ENCODE peak calls at places on chromosomes 7 and 10, in seven cellular contexts. One of them, this sample, is unnamed.

GRCh38 chr10:114767101-114767588 is 54.4 kb upstream of the FHIP2A start:
- DNase-seq in stimulated activated CD8-positive, alpha-beta memory T cell treated with anti-CD3 and anti-CD28 coated beads, Interleukin-7, amount 100 ng/mL, for 48 hours: no peak
- DNase-seq in foreskin fibroblast: peak
- DNase-seq in ELR: peak
- DNase-seq in uterus: no peak
- DNase-seq in naive thymus-derived CD4-positive, alpha-beta T cell: no peak
- DNase-seq in stimulated activated CD4-positive, alpha-beta T cell treated with anti-CD3 and anti-CD28 coated beads, TNF-alpha, amount 100 ng/mL, for 1 hour: no peak
- DNase-seq in this sample: peak

GRCh38 chr7:152076324-152076821 is 50.9 kb downstream of the GALNT11 start:
- DNase-seq in stimulated activated CD8-positive, alpha-beta memory T cell treated with anti-CD3 and anti-CD28 coated beads, Interleukin-7, amount 100 ng/mL, for 48 hours: no peak
- DNase-seq in foreskin fibroblast: peak
- DNase-seq in ELR: peak
- DNase-seq in uterus: no peak
- DNase-seq in naive thymus-derived CD4-positive, alpha-beta T cell: peak
- DNase-seq in stimulated activated CD4-positive, alpha-beta T cell treated with anti-CD3 and anti-CD28 coated beads, TNF-alpha, amount 100 ng/mL, for 1 hour: no peak
- DNase-seq in this sample: peak

GRCh38 chr7:44288381-44288685 is 37.1 kb downstream of the CAMK2B start:
- DNase-seq in stimulated activated CD8-positive, alpha-beta memory T cell treated with anti-CD3 and anti-CD28 coated beads, Interleukin-7, amount 100 ng/mL, for 48 hours: no peak
- DNase-seq in foreskin fibroblast: no peak
- DNase-seq in ELR: no peak
- DNase-seq in uterus: no peak
- DNase-seq in naive thymus-derived CD4-positive, alpha-beta T cell: no peak
- DNase-seq in stimulated activated CD4-positive, alpha-beta T cell treated with anti-CD3 and anti-CD28 coated beads, TNF-alpha, amount 100 ng/mL, for 1 hour: no peak
- DNase-seq in this sample: no peak

GRCh38 chr7:55155351-55156117 is 136.7 kb downstream of the EGFR start:
- DNase-seq in stimulated activated CD8-positive, alpha-beta memory T cell treated with anti-CD3 and anti-CD28 coated beads, Interleukin-7, amount 100 ng/mL, for 48 hours: no peak
- DNase-seq in foreskin fibroblast: no peak
- DNase-seq in ELR: no peak
- DNase-seq in uterus: no peak
- DNase-seq in naive thymus-derived CD4-positive, alpha-beta T cell: no peak
- DNase-seq in stimulated activated CD4-positive, alpha-beta T cell treated with anti-CD3 and anti-CD28 coated beads, TNF-alpha, amount 100 ng/mL, for 1 hour: no peak
- DNase-seq in this sample: no peak

GRCh38 chr7:69597278-69598076 is 798 bp upstream of the AUTS2 start:
- DNase-seq in stimulated activated CD8-positive, alpha-beta memory T cell treated with anti-CD3 and anti-CD28 coated beads, Interleukin-7, amount 100 ng/mL, for 48 hours: no peak
- DNase-seq in foreskin fibroblast: peak
- DNase-seq in ELR: no peak
- DNase-seq in uterus: peak
- DNase-seq in naive thymus-derived CD4-positive, alpha-beta T cell: no peak
- DNase-seq in stimulated activated CD4-positive, alpha-beta T cell treated with anti-CD3 and anti-CD28 coated beads, TNF-alpha, amount 100 ng/mL, for 1 hour: no peak
- DNase-seq in this sample: peak

GRCh38 chr7:76047305-76047810 is 442 bp downstream of the STYXL1 start:
- DNase-seq in stimulated activated CD8-positive, alpha-beta memory T cell treated with anti-CD3 and anti-CD28 coated beads, Interleukin-7, amount 100 ng/mL, for 48 hours: no peak
- DNase-seq in foreskin fibroblast: no peak
- DNase-seq in ELR: no peak
- DNase-seq in uterus: no peak
- DNase-seq in naive thymus-derived CD4-positive, alpha-beta T cell: peak
- DNase-seq in stimulated activated CD4-positive, alpha-beta T cell treated with anti-CD3 and anti-CD28 coated beads, TNF-alpha, amount 100 ng/mL, for 1 hour: no peak
- DNase-seq in this sample: no peak

GRCh38 chr10:119688033-119688508 is 36.9 kb downstream of the BAG3 start:
- DNase-seq in stimulated activated CD8-positive, alpha-beta memory T cell treated with anti-CD3 and anti-CD28 coated beads, Interleukin-7, amount 100 ng/mL, for 48 hours: no peak
- DNase-seq in foreskin fibroblast: no peak
- DNase-seq in ELR: no peak
- DNase-seq in uterus: no peak
- DNase-seq in naive thymus-derived CD4-positive, alpha-beta T cell: no peak
- DNase-seq in stimulated activated CD4-positive, alpha-beta T cell treated with anti-CD3 and anti-CD28 coated beads, TNF-alpha, amount 100 ng/mL, for 1 hour: no peak
- DNase-seq in this sample: no peak

GRCh38 chr10:101029520-101030309 is 1.2 kb downstream of the PDZD7 start:
- DNase-seq in stimulated activated CD8-positive, alpha-beta memory T cell treated with anti-CD3 and anti-CD28 coated beads, Interleukin-7, amount 100 ng/mL, for 48 hours: no peak
- DNase-seq in foreskin fibroblast: no peak
- DNase-seq in ELR: peak
- DNase-seq in uterus: no peak
- DNase-seq in naive thymus-derived CD4-positive, alpha-beta T cell: no peak
- DNase-seq in stimulated activated CD4-positive, alpha-beta T cell treated with anti-CD3 and anti-CD28 coated beads, TNF-alpha, amount 100 ng/mL, for 1 hour: no peak
- DNase-seq in this sample: no peak

GRCh38 chr7:157441023-157441399 is 104.2 kb downstream of the DNAJB6 start:
- DNase-seq in stimulated activated CD8-positive, alpha-beta memory T cell treated with anti-CD3 and anti-CD28 coated beads, Interleukin-7, amount 100 ng/mL, for 48 hours: no peak
- DNase-seq in foreskin fibroblast: no peak
- DNase-seq in ELR: no peak
- DNase-seq in uterus: no peak
- DNase-seq in naive thymus-derived CD4-positive, alpha-beta T cell: no peak
- DNase-seq in stimulated activated CD4-positive, alpha-beta T cell treated with anti-CD3 and anti-CD28 coated beads, TNF-alpha, amount 100 ng/mL, for 1 hour: no peak
- DNase-seq in this sample: no peak

GRCh38 chr10:80460399-80461207 is 6.5 kb downstream of the TSPAN14 start:
- DNase-seq in stimulated activated CD8-positive, alpha-beta memory T cell treated with anti-CD3 and anti-CD28 coated beads, Interleukin-7, amount 100 ng/mL, for 48 hours: no peak
- DNase-seq in foreskin fibroblast: peak
- DNase-seq in ELR: peak
- DNase-seq in uterus: no peak
- DNase-seq in naive thymus-derived CD4-positive, alpha-beta T cell: no peak
- DNase-seq in stimulated activated CD4-positive, alpha-beta T cell treated with anti-CD3 and anti-CD28 coated beads, TNF-alpha, amount 100 ng/mL, for 1 hour: no peak
- DNase-seq in this sample: peak

GRCh38 chr10:91287276-91287675 is 66.8 kb downstream of the PCGF5 start:
- DNase-seq in stimulated activated CD8-positive, alpha-beta memory T cell treated with anti-CD3 and anti-CD28 coated beads, Interleukin-7, amount 100 ng/mL, for 48 hours: no peak
- DNase-seq in foreskin fibroblast: no peak
- DNase-seq in ELR: peak
- DNase-seq in uterus: no peak
- DNase-seq in naive thymus-derived CD4-positive, alpha-beta T cell: no peak
- DNase-seq in stimulated activated CD4-positive, alpha-beta T cell treated with anti-CD3 and anti-CD28 coated beads, TNF-alpha, amount 100 ng/mL, for 1 hour: no peak
- DNase-seq in this sample: no peak

GRCh38 chr10:33800986-33801385 is 466.5 kb upstream of the NRP1 start:
- DNase-seq in stimulated activated CD8-positive, alpha-beta memory T cell treated with anti-CD3 and anti-CD28 coated beads, Interleukin-7, amount 100 ng/mL, for 48 hours: no peak
- DNase-seq in foreskin fibroblast: peak
- DNase-seq in ELR: no peak
- DNase-seq in uterus: no peak
- DNase-seq in naive thymus-derived CD4-positive, alpha-beta T cell: no peak
- DNase-seq in stimulated activated CD4-positive, alpha-beta T cell treated with anti-CD3 and anti-CD28 coated beads, TNF-alpha, amount 100 ng/mL, for 1 hour: no peak
- DNase-seq in this sample: no peak

GRCh38 chr7:45460379-45460778 is 113.8 kb upstream of the ADCY1 start:
- DNase-seq in stimulated activated CD8-positive, alpha-beta memory T cell treated with anti-CD3 and anti-CD28 coated beads, Interleukin-7, amount 100 ng/mL, for 48 hours: no peak
- DNase-seq in foreskin fibroblast: no peak
- DNase-seq in ELR: no peak
- DNase-seq in uterus: no peak
- DNase-seq in naive thymus-derived CD4-positive, alpha-beta T cell: no peak
- DNase-seq in stimulated activated CD4-positive, alpha-beta T cell treated with anti-CD3 and anti-CD28 coated beads, TNF-alpha, amount 100 ng/mL, for 1 hour: no peak
- DNase-seq in this sample: no peak

GRCh38 chr10:35375091-35375765 is 38.9 kb downstream of the CCNY start:
- DNase-seq in stimulated activated CD8-positive, alpha-beta memory T cell treated with anti-CD3 and anti-CD28 coated beads, Interleukin-7, amount 100 ng/mL, for 48 hours: no peak
- DNase-seq in foreskin fibroblast: peak
- DNase-seq in ELR: peak
- DNase-seq in uterus: no peak
- DNase-seq in naive thymus-derived CD4-positive, alpha-beta T cell: no peak
- DNase-seq in stimulated activated CD4-positive, alpha-beta T cell treated with anti-CD3 and anti-CD28 coated beads, TNF-alpha, amount 100 ng/mL, for 1 hour: no peak
- DNase-seq in this sample: no peak

GRCh38 chr7:156192921-156193320 is 380.7 kb upstream of the SHH start:
- DNase-seq in stimulated activated CD8-positive, alpha-beta memory T cell treated with anti-CD3 and anti-CD28 coated beads, Interleukin-7, amount 100 ng/mL, for 48 hours: no peak
- DNase-seq in foreskin fibroblast: no peak
- DNase-seq in ELR: peak
- DNase-seq in uterus: no peak
- DNase-seq in naive thymus-derived CD4-positive, alpha-beta T cell: no peak
- DNase-seq in stimulated activated CD4-positive, alpha-beta T cell treated with anti-CD3 and anti-CD28 coated beads, TNF-alpha, amount 100 ng/mL, for 1 hour: no peak
- DNase-seq in this sample: peak

GRCh38 chr7:152872745-152873118 is 113.2 kb downstream of the ACTR3B start:
- DNase-seq in stimulated activated CD8-positive, alpha-beta memory T cell treated with anti-CD3 and anti-CD28 coated beads, Interleukin-7, amount 100 ng/mL, for 48 hours: no peak
- DNase-seq in foreskin fibroblast: no peak
- DNase-seq in ELR: no peak
- DNase-seq in uterus: no peak
- DNase-seq in naive thymus-derived CD4-positive, alpha-beta T cell: no peak
- DNase-seq in stimulated activated CD4-positive, alpha-beta T cell treated with anti-CD3 and anti-CD28 coated beads, TNF-alpha, amount 100 ng/mL, for 1 hour: no peak
- DNase-seq in this sample: no peak

GRCh38 chr7:138838166-138838565 is 40.2 kb upstream of the ATP6V0A4 start:
- DNase-seq in stimulated activated CD8-positive, alpha-beta memory T cell treated with anti-CD3 and anti-CD28 coated beads, Interleukin-7, amount 100 ng/mL, for 48 hours: no peak
- DNase-seq in foreskin fibroblast: no peak
- DNase-seq in ELR: no peak
- DNase-seq in uterus: no peak
- DNase-seq in naive thymus-derived CD4-positive, alpha-beta T cell: no peak
- DNase-seq in stimulated activated CD4-positive, alpha-beta T cell treated with anti-CD3 and anti-CD28 coated beads, TNF-alpha, amount 100 ng/mL, for 1 hour: no peak
- DNase-seq in this sample: no peak

GRCh38 chr10:73253226-73253557 is 748 bp upstream of the MRPS16 start:
- DNase-seq in stimulated activated CD8-positive, alpha-beta memory T cell treated with anti-CD3 and anti-CD28 coated beads, Interleukin-7, amount 100 ng/mL, for 48 hours: no peak
- DNase-seq in foreskin fibroblast: peak
- DNase-seq in ELR: peak
- DNase-seq in uterus: no peak
- DNase-seq in naive thymus-derived CD4-positive, alpha-beta T cell: no peak
- DNase-seq in stimulated activated CD4-positive, alpha-beta T cell treated with anti-CD3 and anti-CD28 coated beads, TNF-alpha, amount 100 ng/mL, for 1 hour: no peak
- DNase-seq in this sample: no peak

GRCh38 chr10:24901686-24902399 is 50.6 kb downstream of the PRTFDC1 start:
- DNase-seq in stimulated activated CD8-positive, alpha-beta memory T cell treated with anti-CD3 and anti-CD28 coated beads, Interleukin-7, amount 100 ng/mL, for 48 hours: no peak
- DNase-seq in foreskin fibroblast: peak
- DNase-seq in ELR: peak
- DNase-seq in uterus: peak
- DNase-seq in naive thymus-derived CD4-positive, alpha-beta T cell: no peak
- DNase-seq in stimulated activated CD4-positive, alpha-beta T cell treated with anti-CD3 and anti-CD28 coated beads, TNF-alpha, amount 100 ng/mL, for 1 hour: no peak
- DNase-seq in this sample: peak

GRCh38 chr7:75054744-75055527 is 18.7 kb downstream of the RCC1L start:
- DNase-seq in stimulated activated CD8-positive, alpha-beta memory T cell treated with anti-CD3 and anti-CD28 coated beads, Interleukin-7, amount 100 ng/mL, for 48 hours: no peak
- DNase-seq in foreskin fibroblast: peak
- DNase-seq in ELR: peak
- DNase-seq in uterus: peak
- DNase-seq in naive thymus-derived CD4-positive, alpha-beta T cell: no peak
- DNase-seq in stimulated activated CD4-positive, alpha-beta T cell treated with anti-CD3 and anti-CD28 coated beads, TNF-alpha, amount 100 ng/mL, for 1 hour: no peak
- DNase-seq in this sample: peak

This sample was measured in adrenal gland.